ENCODE peak calls at places on chromosomes 3 and 15, in ten cellular contexts. E, S, U, L, A, C, B, Z, F and D are unnamed samples. For H3K4me1, the result is how much of the 10 kb centered on the place peaks cover.

GRCh38 chr3:17505856-17506255 is 236.6 kb downstream of the TBC1D5 start:
- DNase-seq in E (peak), S (no peak), U (no peak), L (no peak), A (no peak), C (no peak), B (no peak), Z (no peak), F (no peak), D (no peak)

GRCh38 chr3:113495035-113495434 is 19.9 kb downstream of the SPICE1 start:
- DNase-seq in E (peak), S (no peak), U (no peak), L (peak), A (no peak), C (peak), B (peak), Z (peak), F (no peak), D (no peak)

GRCh38 chr3:16476636-16477035 is 36.9 kb downstream of the RFTN1 start:
- DNase-seq in E (peak), S (no peak), U (no peak), L (no peak), A (no peak), C (peak), B (no peak), Z (no peak), F (no peak), D (no peak)

GRCh38 chr3:117688583-117688982 is 979.0 kb downstream of the TUSC7 start:
- DNase-seq in E (no peak), S (no peak), U (no peak), L (no peak), A (no peak), C (no peak), B (no peak), Z (no peak), F (no peak), D (no peak)

GRCh38 chr3:94036909-94037507 is 8.6 kb upstream of the STX19 start:
- DNase-seq in E (peak), S (no peak), U (no peak), L (no peak), A (no peak), C (peak), B (peak), Z (peak), F (peak), D (no peak)

GRCh38 chr3:15107075-15107947 is 8.4 kb upstream of the RBSN start:
- DNase-seq in E (no peak), S (no peak), U (peak), L (no peak), A (no peak), C (no peak), B (no peak), Z (no peak), F (no peak), D (peak)

GRCh38 chr3:107988464-107989156 is 102.2 kb downstream of the CD47 start:
- DNase-seq in E (peak), S (peak), U (no peak), L (no peak), A (no peak), C (peak), B (no peak), Z (no peak), F (no peak), D (peak)

GRCh38 chr15:41207687-41208448 is 22.7 kb downstream of the EXD1 start:
- DNase-seq in E (peak), S (no peak), U (no peak), L (no peak), A (no peak), C (no peak), B (no peak), Z (no peak), F (no peak), D (no peak)

GRCh38 chr3:174355505-174355904 is 503.6 kb upstream of the NAALADL2 start:
- DNase-seq in E (peak), S (no peak), U (no peak), L (no peak), A (peak), C (peak), B (peak), Z (peak), F (no peak), D (no peak)

GRCh38 chr15:79978694-79979519 is 7.9 kb upstream of the BCL2A1 start:
- DNase-seq in E (peak), S (no peak), U (no peak), L (no peak), A (no peak), C (no peak), B (peak), Z (no peak), F (no peak), D (peak)

GRCh38 chr3:184171562-184171961 is 3.1 kb upstream of the AP2M1 start:
- DNase-seq in E (peak), S (no peak), U (no peak), L (no peak), A (no peak), C (peak), B (no peak), Z (no peak), F (peak), D (no peak)

GRCh38 chr15:77014137-77015081 is 19.5 kb downstream of the PSTPIP1 start:
- DNase-seq in E (no peak), S (peak), U (peak), L (no peak), A (no peak), C (no peak), B (no peak), Z (no peak), F (no peak), D (no peak)

GRCh38 chr15:77013786-77014136 is 18.8 kb downstream of the PSTPIP1 start:
- DNase-seq in E (no peak), S (no peak), U (no peak), L (no peak), A (no peak), C (no peak), B (no peak), Z (no peak), F (peak), D (peak)

GRCh38 chr15:77012117-77012712 is 17.3 kb downstream of the PSTPIP1 start:
- DNase-seq in E (no peak), S (no peak), U (no peak), L (no peak), A (no peak), C (no peak), B (no peak), Z (no peak), F (no peak), D (no peak)

GRCh38 chr15:77010842-77011241 is 15.9 kb downstream of the PSTPIP1 start:
- DNase-seq in E (no peak), S (no peak), U (no peak), L (no peak), A (no peak), C (no peak), B (no peak), Z (no peak), F (no peak), D (no peak)

DNA sequence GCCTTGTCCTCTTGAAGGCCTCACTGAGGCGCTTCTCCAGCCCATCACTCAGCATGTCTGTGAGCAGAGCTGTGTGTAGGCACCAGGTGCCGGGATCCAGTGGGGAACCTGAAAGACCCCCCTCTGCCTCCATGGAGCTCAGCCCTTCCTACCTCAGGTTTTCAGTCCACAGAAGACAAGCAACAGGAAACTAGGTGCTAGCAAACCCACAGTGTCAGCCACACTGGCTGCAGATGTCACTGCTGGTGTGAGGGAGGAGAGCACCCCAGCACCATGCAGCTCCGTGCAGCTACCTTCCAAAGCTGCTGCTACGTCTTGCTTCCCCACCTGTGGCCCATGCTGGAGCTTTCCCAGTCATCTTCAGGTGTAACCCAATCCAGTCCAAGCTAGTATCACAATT is 17.9 kb downstream of the PSTPIP1 start:
- DNase-seq in E (no peak), S (no peak), U (no peak), L (no peak), A (no peak), C (no peak), B (no peak), Z (no peak), F (no peak), D (peak)
- H3K4me1 ChIP-seq in E (under half), S (under half), U (under half), L (under half), A (under half), C (under half), B (under half), Z (under half), F (under half), D (under half)

GRCh38 chr3:194869482-194870169 is 183.9 kb downstream of the FAM43A start:
- DNase-seq in E (peak), S (no peak), U (no peak), L (no peak), A (no peak), C (peak), B (no peak), Z (no peak), F (no peak), D (peak)

GRCh38 chr3:194871864-194872668 is 186.4 kb downstream of the FAM43A start:
- DNase-seq in E (peak), S (no peak), U (no peak), L (peak), A (no peak), C (peak), B (no peak), Z (no peak), F (no peak), D (peak)

GRCh38 chr3:194868831-194869230 is 183.1 kb downstream of the FAM43A start:
- DNase-seq in E (no peak), S (no peak), U (no peak), L (no peak), A (no peak), C (no peak), B (no peak), Z (no peak), F (no peak), D (no peak)

GRCh38 chr3:194871143-194871863 is 185.6 kb downstream of the FAM43A start:
- DNase-seq in E (peak), S (peak), U (no peak), L (peak), A (no peak), C (peak), B (peak), Z (peak), F (no peak), D (peak)

GRCh38 chr3:194870394-194871110 is 184.9 kb downstream of the FAM43A start:
- DNase-seq in E (peak), S (no peak), U (no peak), L (no peak), A (no peak), C (no peak), B (no peak), Z (no peak), F (no peak), D (no peak)
- H3K27ac ChIP-seq in E (no peak), S (peak), U (no peak), L (no peak), A (no peak), C (no peak), B (no peak), Z (no peak), F (no peak), D (peak)

GRCh38 chr3:13266651-13267347 is 153.3 kb downstream of the NUP210 start:
- DNase-seq in E (no peak), S (peak), U (no peak), L (no peak), A (no peak), C (no peak), B (no peak), Z (no peak), F (no peak), D (no peak)

GRCh38 chr3:13268961-13269391 is 151.1 kb downstream of the NUP210 start:
- DNase-seq in E (no peak), S (peak), U (no peak), L (no peak), A (no peak), C (no peak), B (no peak), Z (no peak), F (no peak), D (peak)

GRCh38 chr3:13269711-13270378 is 150.3 kb downstream of the NUP210 start:
- DNase-seq in E (no peak), S (peak), U (no peak), L (no peak), A (no peak), C (no peak), B (no peak), Z (no peak), F (no peak), D (no peak)

GRCh38 chr3:13267348-13267659 is 152.8 kb downstream of the NUP210 start:
- DNase-seq in E (no peak), S (peak), U (no peak), L (no peak), A (no peak), C (no peak), B (no peak), Z (no peak), F (no peak), D (no peak)

GRCh38 chr3:13268120-13268519 is 152.0 kb downstream of the NUP210 start:
- DNase-seq in E (no peak), S (peak), U (no peak), L (no peak), A (no peak), C (no peak), B (no peak), Z (no peak), F (no peak), D (peak)
- H3K4me1 ChIP-seq in E (under half), S (under half), U (under half), L (under half), A (under half), C (under half), B (under half), Z (under half), F (under half), D (under half)

DNA sequence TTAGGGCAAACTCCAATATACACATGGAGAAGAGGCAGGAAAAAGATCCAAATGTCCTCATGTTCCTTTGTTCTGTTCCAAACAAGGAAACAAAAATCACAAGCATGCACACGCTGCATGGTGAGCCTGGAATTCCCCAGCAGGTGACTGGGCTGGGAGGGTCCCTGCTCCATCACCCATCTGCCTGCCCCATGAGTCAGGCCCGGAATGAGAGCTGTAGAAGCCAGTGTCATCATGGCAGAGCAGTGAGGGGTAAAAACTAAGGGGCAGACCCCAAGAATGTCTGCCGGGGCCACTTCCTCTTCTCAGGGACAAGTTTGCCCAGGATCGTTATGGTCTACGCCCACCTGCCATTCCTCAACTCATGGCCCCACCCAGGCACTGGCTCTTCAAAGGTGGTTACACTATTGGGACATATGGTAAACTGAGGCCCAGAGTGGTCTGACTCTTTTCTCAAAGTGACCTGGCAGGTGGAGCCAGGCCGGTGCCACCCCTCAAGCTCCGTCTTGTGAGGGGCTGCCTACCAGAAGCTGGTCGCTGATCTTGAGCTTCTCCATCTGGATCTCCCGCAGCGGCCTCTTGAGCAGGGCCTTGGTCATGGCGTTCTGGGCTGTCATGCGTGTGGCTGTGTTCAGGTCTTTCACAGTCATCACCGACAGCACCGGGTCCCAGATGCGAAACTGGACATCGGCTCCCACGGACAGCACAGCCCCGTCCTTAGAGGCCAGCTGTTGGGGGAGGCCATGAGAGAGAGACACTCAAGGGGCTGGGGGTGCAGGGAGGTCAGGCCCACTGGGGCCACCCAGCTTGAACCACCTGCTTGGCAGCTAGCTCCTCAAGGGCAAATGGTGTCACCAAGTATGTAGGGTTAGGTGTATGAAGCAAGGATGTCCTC is 3.8 kb downstream of the STOML1 start:
- DNase-seq in E (peak), S (no peak), U (no peak), L (no peak), A (no peak), C (no peak), B (no peak), Z (no peak), F (no peak), D (peak)
- H3K27ac ChIP-seq in E (no peak), S (peak), U (no peak), L (peak), A (no peak), C (no peak), B (no peak), Z (no peak), F (no peak), D (peak)